ENCODE peak calls at places on chromosomes 12 and 14, in seven cellular contexts. W, Z, Q, N, C, A and R are unnamed samples.
A peak's percentile ranks its signal among the peaks of the same experiment; 100 is the strongest.

GRCh38 chr14:74881425-74882102 is at the start of gene DLST:
- DNase-seq in A (peak; percentile 72), Z (peak; percentile 90), N (peak; percentile 89), C (peak; percentile 96), Q (peak; percentile 91), W (peak; percentile 84), R (peak; percentile 87)

GRCh38 chr14:94602722-94603121 is 9.5 kb upstream of the SERPINA3 start:
- DNase-seq in N (no peak), Q (peak; percentile 6), Z (no peak), C (peak; percentile 68), W (no peak), A (no peak), R (no peak)

GRCh38 chr12:30874455-30875313 is 51.9 kb upstream of the TSPAN11 start:
- DNase-seq in C (no peak), Q (no peak), Z (no peak), N (no peak), A (no peak), W (no peak), R (peak; percentile 15)

GRCh38 chr14:78340250-78340649 is 170.1 kb downstream of the NRXN3 start:
- DNase-seq in Q (no peak), N (no peak), C (no peak), Z (no peak), A (no peak), W (no peak), R (no peak)

GRCh38 chr12:15538881-15539280 is 216.6 kb downstream of the PTPRO start:
- DNase-seq in N (no peak), C (no peak), Q (no peak), A (no peak), W (no peak), Z (no peak), R (no peak)

GRCh38 chr12:105331805-105332251 is 1.3 kb downstream of the C12orf75 start:
- DNase-seq in W (peak; percentile 50), A (no peak), N (no peak), Z (no peak), Q (no peak), C (no peak), R (no peak)

GRCh38 chr12:78916845-78917480 is 52.4 kb downstream of the SYT1 start:
- DNase-seq in Q (no peak), A (no peak), N (no peak), W (no peak), Z (no peak), C (no peak), R (no peak)

GRCh38 chr14:30872602-30873001 is 1.8 kb upstream of the COCH start:
- DNase-seq in C (no peak), W (no peak), Z (no peak), A (no peak), N (no peak), Q (no peak), R (no peak)

DNA sequence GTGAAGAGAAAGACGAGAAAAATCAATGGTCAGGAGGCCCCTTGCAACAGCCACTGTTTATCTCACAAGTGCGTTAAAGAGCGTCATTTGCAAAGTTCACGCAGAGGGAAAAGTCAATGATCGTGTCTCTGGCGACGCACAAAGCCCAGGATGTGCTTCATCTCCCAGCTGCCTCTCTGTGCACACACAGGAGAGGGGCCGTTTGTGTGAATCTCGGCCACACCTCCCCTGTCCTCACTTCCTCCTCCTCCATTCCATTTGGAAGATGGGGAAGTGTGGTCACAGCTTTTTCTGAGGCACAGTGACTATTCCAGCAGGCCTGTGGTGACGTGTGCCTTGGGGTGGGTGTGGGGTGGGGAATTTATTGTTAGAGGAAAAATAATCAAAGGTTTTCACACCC is 90.4 kb downstream of the RBM19 start:
- DNase-seq in N (no peak), Z (no peak), C (no peak), W (no peak), A (no peak), Q (no peak), R (no peak)
- H3K4me3 ChIP-seq in N (no peak overlapping the region), Z (no peak overlapping the region), C (no peak overlapping the region), W (no peak overlapping the region), A (no peak overlapping the region), Q (no peak overlapping the region), R (no peak overlapping the region)

GRCh38 chr14:63993992-63994391 is 141.2 kb downstream of the SYNE2 start:
- DNase-seq in A (no peak), N (no peak), W (no peak), Z (no peak), C (no peak), Q (no peak), R (no peak)

GRCh38 chr14:63992858-63993257 is 140.1 kb downstream of the SYNE2 start:
- DNase-seq in C (no peak), Z (no peak), N (no peak), Q (no peak), W (no peak), A (no peak), R (no peak)

GRCh38 chr14:63996016-63996415 is 143.2 kb downstream of the SYNE2 start:
- DNase-seq in Z (no peak), W (no peak), Q (no peak), C (no peak), A (no peak), N (no peak), R (no peak)

GRCh38 chr14:63996575-63997220 is 143.9 kb downstream of the SYNE2 start:
- DNase-seq in W (no peak), A (no peak), N (no peak), Z (no peak), C (no peak), Q (no peak), R (no peak)

GRCh38 chr14:63995285-63995684 is 142.5 kb downstream of the SYNE2 start:
- DNase-seq in W (no peak), C (no peak), Q (no peak), Z (no peak), A (no peak), N (no peak), R (no peak)
- H3K27ac ChIP-seq in W (no peak overlapping the region), C (no peak overlapping the region), Q (no peak overlapping the region), Z (no peak overlapping the region), A (no peak overlapping the region), N (no peak overlapping the region), R (no peak overlapping the region)

GRCh38 chr14:37593496-37594237 is 1.4 kb downstream of the FOXA1 start:
- DNase-seq in Z (no peak), W (no peak), N (no peak), Q (no peak), A (no peak), C (no peak), R (no peak)

GRCh38 chr14:37595809-37596595 is 573 bp downstream of the TTC6 start:
- DNase-seq in W (peak; percentile 14), N (no peak), C (peak; percentile 73), Z (no peak), A (peak; percentile 40), Q (peak; percentile 93), R (no peak)

GRCh38 chr14:37594238-37594915 is 672 bp downstream of the FOXA1 start:
- DNase-seq in C (peak; percentile 72), Z (peak; percentile 86), N (no peak), A (no peak), Q (peak; percentile 76), W (no peak), R (no peak)

GRCh38 chr14:37596790-37597189 is 1.4 kb downstream of the TTC6 start:
- DNase-seq in W (no peak), Q (no peak), N (no peak), C (no peak), A (no peak), Z (no peak), R (no peak)

GRCh38 chr14:37594916-37595808 is at the start of the genes FOXA1 and TTC6:
- DNase-seq in C (peak; percentile 77), W (no peak), Q (peak; percentile 87), A (no peak), Z (peak; percentile 48), N (no peak), R (peak; percentile 15)
- H3K27me3 ChIP-seq in C (no peaks in the 10 kb centered on the region), W (peaks cover 32% of the 10 kb centered on the region), Q (no peaks in the 10 kb centered on the region), A (peaks cover 71% of the 10 kb centered on the region), Z (peaks cover 99% of the 10 kb centered on the region), N (peaks cover 5% of the 10 kb centered on the region), R (peaks cover 99% of the 10 kb centered on the region)

DNA sequence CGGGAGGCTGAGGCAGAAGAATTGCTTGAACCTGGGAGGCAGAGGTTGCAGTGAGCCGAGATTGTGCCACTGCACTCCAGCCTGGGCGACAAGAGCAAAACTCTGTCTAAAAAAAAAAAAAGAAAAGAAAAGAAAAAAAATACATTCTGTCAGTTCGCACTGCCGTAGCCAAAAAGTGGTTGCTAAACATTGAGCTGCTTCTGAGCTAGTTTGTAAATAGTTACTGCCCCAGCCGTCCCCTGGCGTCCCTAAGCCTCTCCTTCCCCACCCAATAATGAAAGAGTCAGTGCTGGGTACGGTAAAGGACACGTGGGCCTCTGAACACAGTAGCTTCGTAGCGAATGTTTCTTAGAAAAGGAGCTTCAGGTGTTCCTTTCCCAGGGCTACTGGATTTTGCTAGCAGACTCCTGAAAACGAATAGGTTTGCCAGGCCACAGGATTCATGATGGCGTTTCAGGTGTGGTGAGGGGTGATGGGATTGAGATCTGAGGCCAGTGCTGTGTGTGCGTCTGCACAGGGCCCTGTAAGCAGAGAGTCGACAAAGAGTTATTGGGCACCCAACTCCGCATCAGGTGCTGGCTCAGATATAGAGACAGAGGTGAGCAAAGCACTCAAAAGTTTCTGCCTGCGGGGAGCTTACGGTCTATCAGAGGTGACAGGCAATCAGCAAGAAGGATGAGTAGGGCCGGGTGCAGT is 94.1 kb downstream of the LGMN start:
- DNase-seq in Z (no peak), A (no peak), Q (no peak), C (no peak), W (no peak), N (no peak), R (no peak)
- H3K4me3 ChIP-seq in Z (no peak overlapping the region), A (peak overlapping the region; percentile 41), Q (peak overlapping the region; percentile 37), C (no peak overlapping the region), W (peak overlapping the region; percentile 28), N (no peak overlapping the region), R (peak overlapping the region; percentile 29)

DNA sequence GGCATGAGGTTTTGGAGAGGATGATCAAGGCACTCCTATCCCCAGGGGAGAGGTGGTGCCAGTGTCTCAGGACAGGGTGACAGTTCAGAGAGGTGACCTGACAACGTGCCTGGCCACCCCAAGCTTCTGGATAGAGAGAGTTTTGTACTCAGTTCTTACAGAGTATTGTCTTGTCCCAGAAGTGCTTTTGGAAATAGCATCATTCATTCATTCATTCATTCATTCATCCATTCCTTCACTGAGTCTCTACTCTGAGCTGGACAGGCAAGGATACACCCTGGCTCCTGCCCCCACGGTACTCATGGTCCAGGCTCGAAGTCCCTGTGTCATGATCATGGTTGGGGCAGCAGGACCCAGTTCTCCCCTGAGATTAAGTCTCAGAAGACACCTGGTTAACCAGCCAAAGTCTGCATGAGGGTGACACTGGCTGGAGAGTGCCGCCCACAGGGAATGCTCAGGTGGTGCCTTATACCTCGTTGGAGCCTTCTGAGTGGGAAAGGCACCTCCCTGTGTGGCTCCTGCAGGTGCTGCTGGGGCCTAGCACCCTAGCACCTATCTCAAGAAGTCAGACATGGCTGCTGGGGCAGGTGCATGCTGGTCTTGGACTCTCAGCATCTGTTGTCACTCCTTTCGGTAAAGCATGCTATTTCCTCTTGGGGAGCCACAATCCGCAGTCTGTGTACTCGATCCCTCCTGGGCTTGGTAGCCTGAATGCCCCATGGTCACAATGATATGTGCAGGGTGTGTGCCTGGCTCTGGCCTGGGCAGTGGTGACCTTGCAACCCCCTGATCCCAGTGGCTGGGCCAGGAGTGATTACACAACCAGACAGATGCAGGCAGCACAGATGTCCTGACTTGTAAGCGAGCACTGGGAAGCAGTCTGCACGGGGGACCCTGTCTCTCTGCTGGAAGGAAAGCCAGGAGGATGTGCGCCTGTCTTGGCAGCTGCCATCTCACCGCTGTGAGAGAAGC is 57.8 kb downstream of the C14orf132 start:
- DNase-seq in A (no peak), C (peak; percentile 47), Z (no peak), W (no peak), Q (peak; percentile 90), N (no peak), R (no peak)
- H3K27ac ChIP-seq in A (no peak overlapping the region), C (no peak overlapping the region), Z (no peak overlapping the region), W (no peak overlapping the region), Q (peak overlapping the region; percentile 89), N (no peak overlapping the region), R (no peak overlapping the region)

GRCh38 chr12:72632286-72632685 is 360.1 kb downstream of the TRHDE start:
- DNase-seq in Q (no peak), C (no peak), W (no peak), A (no peak), Z (no peak), N (no peak), R (no peak)
- H3K27me3 ChIP-seq in Q (no peaks in the 10 kb centered on the region), C (no peaks in the 10 kb centered on the region), W (no peaks in the 10 kb centered on the region), A (no peaks in the 10 kb centered on the region), Z (no peaks in the 10 kb centered on the region), N (no peaks in the 10 kb centered on the region), R (no peaks in the 10 kb centered on the region)